ENCODE peak calls at places on chromosomes 2 and 18, in eight cellular contexts. One of them, this sample, is unnamed.

GRCh38 chr2:11612553-11613215 is 57.3 kb downstream of the NTSR2 start:
- DNase-seq in sigmoid colon: no peak
- DNase-seq in ascending aorta: no peak
- DNase-seq in body of pancreas: no peak
- DNase-seq in AG04450: no peak
- DNase-seq in psoas muscle: no peak
- DNase-seq in pancreas: no peak
- DNase-seq in mesendoderm: no peak
- DNase-seq in this sample: no peak

GRCh38 chr18:46481048-46481846 is 175.8 kb downstream of the LOXHD1 start:
- DNase-seq in sigmoid colon: no peak
- DNase-seq in ascending aorta: no peak
- DNase-seq in body of pancreas: peak
- DNase-seq in AG04450: peak
- DNase-seq in psoas muscle: no peak
- DNase-seq in pancreas: no peak
- DNase-seq in mesendoderm: peak
- DNase-seq in this sample: peak

GRCh38 chr2:203394519-203395227 is 66.5 kb downstream of the ABI2 start:
- DNase-seq in sigmoid colon: no peak
- DNase-seq in ascending aorta: no peak
- DNase-seq in body of pancreas: no peak
- DNase-seq in AG04450: no peak
- DNase-seq in psoas muscle: no peak
- DNase-seq in pancreas: no peak
- DNase-seq in mesendoderm: peak
- DNase-seq in this sample: no peak

GRCh38 chr2:127225186-127225960 is 5.3 kb upstream of the CYP27C1 start:
- DNase-seq in sigmoid colon: no peak
- DNase-seq in ascending aorta: no peak
- DNase-seq in body of pancreas: no peak
- DNase-seq in AG04450: no peak
- DNase-seq in psoas muscle: no peak
- DNase-seq in pancreas: no peak
- DNase-seq in mesendoderm: peak
- DNase-seq in this sample: no peak

GRCh38 chr2:84865181-84865783 is 15.6 kb downstream of the TRABD2A start:
- DNase-seq in sigmoid colon: no peak
- DNase-seq in ascending aorta: no peak
- DNase-seq in body of pancreas: no peak
- DNase-seq in AG04450: no peak
- DNase-seq in psoas muscle: no peak
- DNase-seq in pancreas: no peak
- DNase-seq in mesendoderm: no peak
- DNase-seq in this sample: no peak

GRCh38 chr18:67104700-67105284 is 411.7 kb downstream of the DSEL start:
- DNase-seq in sigmoid colon: no peak
- DNase-seq in ascending aorta: peak
- DNase-seq in body of pancreas: peak
- DNase-seq in AG04450: peak
- DNase-seq in psoas muscle: peak
- DNase-seq in pancreas: peak
- DNase-seq in mesendoderm: peak
- DNase-seq in this sample: peak

GRCh38 chr18:22132763-22133162 is 36.6 kb upstream of the GATA6 start:
- DNase-seq in sigmoid colon: no peak
- DNase-seq in ascending aorta: no peak
- DNase-seq in body of pancreas: no peak
- DNase-seq in AG04450: no peak
- DNase-seq in psoas muscle: no peak
- DNase-seq in pancreas: no peak
- DNase-seq in mesendoderm: no peak
- DNase-seq in this sample: no peak

GRCh38 chr2:27370816-27371620 is 602 bp downstream of the SNX17 start:
- DNase-seq in sigmoid colon: peak
- DNase-seq in ascending aorta: peak
- DNase-seq in body of pancreas: peak
- DNase-seq in AG04450: no peak
- DNase-seq in psoas muscle: peak
- DNase-seq in pancreas: no peak
- DNase-seq in mesendoderm: peak
- DNase-seq in this sample: no peak

GRCh38 chr2:26016012-26016742 is 17.7 kb upstream of the RAB10 start:
- DNase-seq in sigmoid colon: peak
- DNase-seq in ascending aorta: no peak
- DNase-seq in body of pancreas: no peak
- DNase-seq in AG04450: no peak
- DNase-seq in psoas muscle: no peak
- DNase-seq in pancreas: no peak
- DNase-seq in mesendoderm: no peak
- DNase-seq in this sample: no peak

GRCh38 chr2:147031897-147032296 is 812.9 kb upstream of the ACVR2A start:
- DNase-seq in sigmoid colon: no peak
- DNase-seq in ascending aorta: no peak
- DNase-seq in body of pancreas: no peak
- DNase-seq in AG04450: no peak
- DNase-seq in psoas muscle: no peak
- DNase-seq in pancreas: no peak
- DNase-seq in mesendoderm: no peak
- DNase-seq in this sample: no peak

GRCh38 chr18:76489081-76489480 is 6.0 kb downstream of the ZNF516 start:
- DNase-seq in sigmoid colon: no peak
- DNase-seq in ascending aorta: no peak
- DNase-seq in body of pancreas: no peak
- DNase-seq in AG04450: no peak
- DNase-seq in psoas muscle: no peak
- DNase-seq in pancreas: no peak
- DNase-seq in mesendoderm: no peak
- DNase-seq in this sample: no peak
- H3K4me3 ChIP-seq in sigmoid colon: no peak
- H3K4me3 ChIP-seq in ascending aorta: no peak
- H3K4me3 ChIP-seq in body of pancreas: no peak
- H3K4me3 ChIP-seq in AG04450: no peak
- H3K4me3 ChIP-seq in psoas muscle: peak
- H3K4me3 ChIP-seq in pancreas: no peak
- H3K4me3 ChIP-seq in mesendoderm: no peak
- H3K4me3 ChIP-seq in this sample: no peak

GRCh38 chr18:74255022-74255658 is 36.6 kb downstream of the CYB5A start:
- DNase-seq in sigmoid colon: peak
- DNase-seq in ascending aorta: no peak
- DNase-seq in body of pancreas: peak
- DNase-seq in AG04450: no peak
- DNase-seq in psoas muscle: no peak
- DNase-seq in pancreas: no peak
- DNase-seq in mesendoderm: no peak
- DNase-seq in this sample: no peak

GRCh38 chr18:74249181-74249968 is 42.4 kb downstream of the CYB5A start:
- DNase-seq in sigmoid colon: no peak
- DNase-seq in ascending aorta: no peak
- DNase-seq in body of pancreas: peak
- DNase-seq in AG04450: peak
- DNase-seq in psoas muscle: no peak
- DNase-seq in pancreas: no peak
- DNase-seq in mesendoderm: no peak
- DNase-seq in this sample: no peak

GRCh38 chr18:74250131-74250530 is 41.6 kb downstream of the CYB5A start:
- DNase-seq in sigmoid colon: no peak
- DNase-seq in ascending aorta: no peak
- DNase-seq in body of pancreas: no peak
- DNase-seq in AG04450: no peak
- DNase-seq in psoas muscle: no peak
- DNase-seq in pancreas: no peak
- DNase-seq in mesendoderm: no peak
- DNase-seq in this sample: no peak

GRCh38 chr18:74251297-74252031 is 40.3 kb downstream of the CYB5A start:
- DNase-seq in sigmoid colon: no peak
- DNase-seq in ascending aorta: no peak
- DNase-seq in body of pancreas: peak
- DNase-seq in AG04450: no peak
- DNase-seq in psoas muscle: no peak
- DNase-seq in pancreas: no peak
- DNase-seq in mesendoderm: peak
- DNase-seq in this sample: no peak

GRCh38 chr18:74252032-74252380 is 39.8 kb downstream of the CYB5A start:
- DNase-seq in sigmoid colon: no peak
- DNase-seq in ascending aorta: no peak
- DNase-seq in body of pancreas: no peak
- DNase-seq in AG04450: no peak
- DNase-seq in psoas muscle: no peak
- DNase-seq in pancreas: no peak
- DNase-seq in mesendoderm: no peak
- DNase-seq in this sample: no peak
- H3K27ac ChIP-seq in sigmoid colon: peak
- H3K27ac ChIP-seq in ascending aorta: no peak
- H3K27ac ChIP-seq in body of pancreas: peak
- H3K27ac ChIP-seq in AG04450: no peak
- H3K27ac ChIP-seq in psoas muscle: no peak
- H3K27ac ChIP-seq in pancreas: peak
- H3K27ac ChIP-seq in mesendoderm: no peak
- H3K27ac ChIP-seq in this sample: no peak

DNA sequence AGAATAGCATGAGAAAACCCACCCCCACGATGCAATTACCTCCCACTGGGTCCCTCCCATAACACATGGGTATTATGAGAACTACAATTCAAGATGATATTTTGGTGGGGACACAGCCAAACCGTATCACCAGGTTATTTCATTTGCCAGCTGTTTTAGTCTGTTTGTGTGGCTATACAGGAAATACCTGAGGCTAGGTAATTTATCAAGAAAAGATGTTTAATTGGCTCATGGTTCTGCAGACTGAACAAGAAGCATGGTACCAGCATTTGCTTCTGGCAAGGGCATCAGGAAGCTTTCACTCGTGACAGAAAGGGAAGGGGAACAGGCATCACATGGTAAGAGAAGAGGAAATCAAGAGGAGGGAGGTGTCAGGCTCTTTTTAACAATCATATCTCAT is 329.2 kb downstream of the GULP1 start:
- DNase-seq in sigmoid colon: no peak
- DNase-seq in ascending aorta: no peak
- DNase-seq in body of pancreas: no peak
- DNase-seq in AG04450: no peak
- DNase-seq in psoas muscle: no peak
- DNase-seq in pancreas: no peak
- DNase-seq in mesendoderm: no peak
- DNase-seq in this sample: no peak
- H3K4me3 ChIP-seq in sigmoid colon: no peak
- H3K4me3 ChIP-seq in ascending aorta: no peak
- H3K4me3 ChIP-seq in body of pancreas: no peak
- H3K4me3 ChIP-seq in AG04450: no peak
- H3K4me3 ChIP-seq in psoas muscle: no peak
- H3K4me3 ChIP-seq in pancreas: no peak
- H3K4me3 ChIP-seq in mesendoderm: no peak
- H3K4me3 ChIP-seq in this sample: no peak

DNA sequence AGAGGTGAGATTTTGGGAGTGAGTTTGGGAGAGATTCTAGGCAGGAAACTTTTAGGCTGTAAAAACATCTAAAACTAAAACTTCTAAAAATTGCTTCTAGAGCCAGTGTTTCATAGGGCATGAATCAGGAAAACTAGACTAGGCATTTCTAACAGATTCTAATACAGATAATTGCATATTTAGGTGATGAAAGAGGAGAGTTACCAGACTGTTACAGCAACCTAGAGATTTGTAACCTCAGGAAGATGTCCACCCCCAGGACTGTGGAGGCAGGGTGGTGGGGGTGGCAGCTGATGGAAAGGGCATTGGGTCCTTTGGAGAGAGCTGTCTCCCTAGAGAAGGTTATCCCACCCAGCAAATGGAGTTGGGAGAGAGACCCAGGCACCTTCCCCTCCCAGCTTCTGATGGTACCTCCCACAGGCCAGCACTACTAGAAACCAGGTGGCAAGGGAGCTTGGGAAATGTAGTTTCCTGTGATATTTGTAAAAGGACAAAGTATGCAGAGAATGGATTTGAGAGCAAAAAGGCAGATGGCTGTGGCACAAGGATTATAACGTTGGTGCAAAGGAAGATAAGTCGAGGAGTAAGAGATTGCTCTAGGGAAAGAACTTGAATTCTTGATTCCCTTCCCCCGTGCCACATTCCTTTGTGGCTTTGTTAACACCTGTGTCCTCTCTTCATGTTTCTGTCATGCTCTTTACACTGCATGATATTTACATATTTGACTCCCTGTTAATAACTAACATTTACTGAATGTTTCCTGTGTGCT is 75.6 kb upstream of the MGAT5 start:
- DNase-seq in sigmoid colon: no peak
- DNase-seq in ascending aorta: no peak
- DNase-seq in body of pancreas: no peak
- DNase-seq in AG04450: no peak
- DNase-seq in psoas muscle: no peak
- DNase-seq in pancreas: no peak
- DNase-seq in mesendoderm: peak
- DNase-seq in this sample: no peak
- H3K27ac ChIP-seq in sigmoid colon: no peak
- H3K27ac ChIP-seq in ascending aorta: no peak
- H3K27ac ChIP-seq in body of pancreas: peak
- H3K27ac ChIP-seq in AG04450: no peak
- H3K27ac ChIP-seq in psoas muscle: no peak
- H3K27ac ChIP-seq in pancreas: peak
- H3K27ac ChIP-seq in mesendoderm: no peak
- H3K27ac ChIP-seq in this sample: no peak

This sample was measured in neuronal stem cell.